ENCODE peak calls at places on chromosomes 3 and 15, in ten cellular contexts. R is thyroid gland, M is lung, X is pancreas, T is psoas muscle, K is hepatocyte, A is Panc1, E is astrocyte, U is IMR-90, L is colonic mucosa. H is an unnamed sample.

GRCh38 chr15:25437751-25438600 is 848 bp downstream of the UBE3A start:
- DNase-seq in U (peak; percentile 40), M (peak; percentile 51), R (peak; percentile 66), X (peak; percentile 51), A (no peak), E (peak; percentile 10), L (peak; percentile 56), T (peak; percentile 83), K (peak; percentile 88), H (peak; percentile 57)

GRCh38 chr3:155504682-155505081 is 211.2 kb upstream of the STRIT1 start:
- DNase-seq in R (peak; percentile 61), L (no peak), T (no peak), M (no peak), A (no peak), X (no peak), K (no peak), U (no peak), E (no peak), H (no peak)

GRCh38 chr15:98035577-98036010 is 75.1 kb downstream of the ARRDC4 start:
- DNase-seq in A (no peak), E (no peak), L (no peak), U (no peak), T (no peak), M (no peak), X (no peak), R (no peak), K (peak; percentile 9), H (no peak)

GRCh38 chr3:133941390-133941789 is 45.7 kb upstream of the RAB6B start:
- DNase-seq in X (no peak), U (peak; percentile 52), E (peak; percentile 66), M (no peak), R (no peak), L (no peak), A (no peak), K (no peak), T (no peak), H (no peak)

GRCh38 chr3:24017305-24017704 is 72.2 kb downstream of the NR1D2 start:
- DNase-seq in L (no peak), E (no peak), R (no peak), K (no peak), U (no peak), M (no peak), T (no peak), X (no peak), A (no peak), H (peak; percentile 45)

GRCh38 chr15:26972636-26973035 is 1.7 kb downstream of the GABRG3 start:
- DNase-seq in T (no peak), R (no peak), E (peak; percentile 23), A (no peak), K (no peak), U (no peak), X (no peak), L (no peak), M (no peak), H (no peak)

GRCh38 chr15:92917606-92918407 is 17.7 kb downstream of the CHD2 start:
- DNase-seq in X (peak; percentile 93), R (peak; percentile 97), E (peak; percentile 87), A (no peak), K (peak; percentile 96), U (peak; percentile 93), L (peak; percentile 99), M (peak; percentile 95), T (peak; percentile 94), H (peak; percentile 93)

GRCh38 chr3:10437995-10438901 is 67.1 kb downstream of the ATP2B2 start:
- DNase-seq in R (no peak), X (no peak), K (no peak), E (peak; percentile 90), A (no peak), T (peak; percentile 90), U (peak; percentile 96), M (no peak), L (no peak), H (no peak)

GRCh38 chr3:61936344-61936937 is 375.1 kb downstream of the PTPRG start:
- DNase-seq in K (peak; percentile 10), X (no peak), T (no peak), A (peak; percentile 10), L (peak; percentile 23), R (no peak), U (peak; percentile 15), M (no peak), E (no peak), H (no peak)

GRCh38 chr15:64731012-64731806 is 44.2 kb downstream of the RBPMS2 start:
- DNase-seq in T (peak; percentile 92), R (peak; percentile 95), A (peak; percentile 54), L (peak; percentile 91), X (peak; percentile 85), U (peak; percentile 59), E (peak; percentile 29), K (peak; percentile 93), M (peak; percentile 87), H (peak; percentile 83)

GRCh38 chr15:64730151-64730550 is 45.2 kb downstream of the RBPMS2 start:
- DNase-seq in M (no peak), K (no peak), U (no peak), E (no peak), T (no peak), R (no peak), X (no peak), L (no peak), A (no peak), H (no peak)

GRCh38 chr15:64731807-64732151 is 43.6 kb downstream of the RBPMS2 start:
- DNase-seq in K (no peak), M (no peak), X (no peak), U (no peak), T (no peak), R (no peak), L (no peak), A (no peak), E (no peak), H (no peak)

DNA sequence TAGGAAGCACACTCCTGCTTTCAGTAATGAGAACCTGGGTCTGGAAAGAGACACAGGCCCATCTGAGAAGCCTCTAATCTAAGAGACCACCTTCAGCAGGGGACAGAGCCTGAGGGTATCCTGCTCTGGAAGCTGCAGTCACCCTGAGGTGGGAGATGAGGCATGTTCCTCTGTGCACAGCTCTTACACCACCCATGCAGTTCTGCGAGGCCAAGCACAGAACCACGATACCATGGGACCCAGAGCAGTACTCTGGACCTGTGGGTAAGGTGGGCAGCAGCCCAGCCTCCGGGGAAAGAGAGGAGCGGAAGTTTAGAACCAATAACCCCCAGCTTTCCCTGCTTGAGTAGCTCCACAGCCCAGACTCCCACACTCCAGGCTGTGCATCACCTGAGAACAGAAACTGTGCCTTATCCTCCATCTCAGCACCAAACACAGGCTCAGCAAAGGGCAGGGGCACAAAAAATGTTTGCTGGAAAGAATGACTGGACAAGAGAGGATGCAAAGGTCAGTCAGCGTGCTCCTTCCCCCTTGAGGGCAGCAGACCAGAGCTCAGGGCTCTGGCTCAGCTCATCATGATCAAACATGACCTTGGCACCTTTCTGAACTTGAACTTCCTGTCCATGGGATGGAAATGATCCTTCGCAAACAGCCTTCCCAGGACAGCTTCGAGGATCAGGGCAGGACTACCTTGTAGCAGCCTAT is 43.1 kb downstream of the RBPMS2 start:
- DNase-seq in R (no peak), E (no peak), A (no peak), X (no peak), L (no peak), T (no peak), M (no peak), U (no peak), K (peak; percentile 48), H (no peak)
- H3K27ac ChIP-seq in R (no peak overlapping the region), E (no peak overlapping the region), A (no peak overlapping the region), X (no peak overlapping the region), L (no peak overlapping the region), T (no peak overlapping the region), M (no peak overlapping the region), U (no peak overlapping the region), K (no peak overlapping the region), H (peak overlapping the region; percentile 30)

DNA sequence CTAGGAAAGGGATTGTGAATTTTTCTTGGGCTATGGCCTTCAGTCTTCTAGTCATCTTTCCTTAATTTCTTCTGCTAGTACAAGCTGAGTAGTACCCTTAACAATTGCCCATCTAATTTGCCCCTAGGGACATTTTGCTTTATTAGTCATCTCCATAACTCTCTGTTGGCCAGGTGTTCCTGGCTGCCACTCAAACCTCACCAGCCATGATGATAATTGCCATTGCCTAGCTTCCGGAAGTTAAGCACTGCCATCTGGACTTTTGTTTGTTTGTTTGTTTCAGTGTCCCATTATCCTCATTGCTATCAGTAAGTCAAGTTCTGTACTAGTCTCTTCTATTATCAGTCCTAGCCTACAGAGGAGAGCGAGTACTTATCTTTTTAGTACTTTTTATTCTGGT is 36.6 kb upstream of the UBL7 start:
- DNase-seq in U (no peak), T (no peak), E (no peak), K (no peak), A (no peak), L (peak; percentile 21), X (no peak), M (no peak), R (no peak), H (no peak)
- H3K27ac ChIP-seq in U (no peak overlapping the region), T (no peak overlapping the region), E (no peak overlapping the region), K (no peak overlapping the region), A (no peak overlapping the region), L (no peak overlapping the region), X (no peak overlapping the region), M (no peak overlapping the region), R (no peak overlapping the region), H (no peak overlapping the region)

DNA sequence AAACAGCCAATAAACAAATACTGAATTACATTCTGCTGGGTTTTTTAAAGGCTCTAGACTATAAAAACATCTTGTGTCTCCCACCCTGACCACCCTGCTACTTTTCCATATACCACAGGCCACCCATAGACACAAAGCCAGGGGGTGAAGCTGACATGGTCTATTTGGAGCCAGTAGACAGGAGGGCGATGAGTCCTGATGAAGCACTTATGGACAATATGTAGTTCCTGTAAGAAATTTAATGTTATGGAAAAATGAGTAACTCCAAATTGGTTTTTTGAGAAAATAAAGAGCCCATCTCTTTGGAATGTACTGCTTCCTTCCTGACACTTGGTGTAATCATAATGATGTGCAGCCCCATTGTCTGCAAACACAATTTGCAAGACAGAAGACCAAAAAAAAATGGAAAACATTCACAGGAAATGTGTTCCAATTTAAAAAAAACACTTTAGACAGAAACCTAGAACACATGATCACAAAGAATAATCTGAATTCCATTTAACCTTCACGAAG is 11.8 kb downstream of the SSR3 start:
- DNase-seq in T (no peak), U (no peak), K (no peak), L (no peak), A (no peak), X (no peak), E (no peak), M (no peak), R (no peak), H (no peak)
- H3K27ac ChIP-seq in T (peak overlapping the region; percentile 33), U (no peak overlapping the region), K (no peak overlapping the region), L (no peak overlapping the region), A (no peak overlapping the region), X (no peak overlapping the region), E (peak overlapping the region; percentile 25), M (peak overlapping the region; percentile 78), R (peak overlapping the region; percentile 76), H (peak overlapping the region; percentile 96)

GRCh38 chr3:146747928-146748327 is 142.8 kb upstream of the PLSCR5 start:
- DNase-seq in M (no peak), X (no peak), L (no peak), U (peak; percentile 33), A (no peak), T (no peak), E (peak; percentile 16), K (peak; percentile 6), R (no peak), H (no peak)

GRCh38 chr3:146750196-146750595 is 145.1 kb upstream of the PLSCR5 start:
- DNase-seq in T (no peak), M (no peak), E (peak; percentile 52), L (no peak), U (peak; percentile 0), A (no peak), R (no peak), X (no peak), K (no peak), H (no peak)

GRCh38 chr3:146747051-146747450 is 141.9 kb upstream of the PLSCR5 start:
- DNase-seq in A (no peak), R (no peak), X (no peak), E (no peak), U (no peak), L (no peak), M (no peak), K (no peak), T (no peak), H (no peak)

GRCh38 chr3:146746190-146746589 is 141.0 kb upstream of the PLSCR5 start:
- DNase-seq in K (no peak), X (no peak), T (no peak), M (no peak), L (no peak), U (peak; percentile 23), E (peak; percentile 46), A (no peak), R (no peak), H (no peak)
- H3K27ac ChIP-seq in K (no peak overlapping the region), X (no peak overlapping the region), T (no peak overlapping the region), M (no peak overlapping the region), L (no peak overlapping the region), U (no peak overlapping the region), E (peak overlapping the region; percentile 29), A (no peak overlapping the region), R (no peak overlapping the region), H (no peak overlapping the region)